ENCODE peak calls at places on chromosome 20, in six cellular contexts. One of them, this sample, is unnamed.

GRCh38 chr20:18839507-18840247 is 26.1 kb downstream of the SCP2D1 start:
- DNase-seq in Peyer's patch: no peak
- DNase-seq in adrenal gland: no peak
- DNase-seq in transverse colon: no peak
- DNase-seq in H54: no peak
- DNase-seq in lower leg skin: no peak
- DNase-seq in this sample: no peak

GRCh38 chr20:56443654-56444540 is 24.5 kb upstream of the RTF2 start:
- DNase-seq in Peyer's patch: no peak
- DNase-seq in adrenal gland: no peak
- DNase-seq in transverse colon: no peak
- DNase-seq in H54: no peak
- DNase-seq in lower leg skin: no peak
- DNase-seq in this sample: no peak

GRCh38 chr20:61569836-61570235 is 317.8 kb downstream of the CDH4 start:
- DNase-seq in Peyer's patch: no peak
- DNase-seq in adrenal gland: no peak
- DNase-seq in transverse colon: no peak
- DNase-seq in H54: no peak
- DNase-seq in lower leg skin: no peak
- DNase-seq in this sample: no peak

GRCh38 chr20:25989196-25989595 is 292.5 kb upstream of the ZNF337 start:
- DNase-seq in Peyer's patch: no peak
- DNase-seq in adrenal gland: no peak
- DNase-seq in transverse colon: no peak
- DNase-seq in H54: no peak
- DNase-seq in lower leg skin: no peak
- DNase-seq in this sample: no peak

GRCh38 chr20:6765469-6766058 is 1.9 kb upstream of the BMP2 start:
- DNase-seq in Peyer's patch: no peak
- DNase-seq in adrenal gland: no peak
- DNase-seq in transverse colon: no peak
- DNase-seq in H54: no peak
- DNase-seq in lower leg skin: no peak
- DNase-seq in this sample: peak; percentile 75

GRCh38 chr20:47206962-47207641 is 149.4 kb downstream of the ZMYND8 start:
- DNase-seq in Peyer's patch: no peak
- DNase-seq in adrenal gland: no peak
- DNase-seq in transverse colon: no peak
- DNase-seq in H54: no peak
- DNase-seq in lower leg skin: no peak
- DNase-seq in this sample: no peak

GRCh38 chr20:50093240-50093639 is 19.7 kb downstream of the UBE2V1 start:
- DNase-seq in Peyer's patch: no peak
- DNase-seq in adrenal gland: no peak
- DNase-seq in transverse colon: no peak
- DNase-seq in H54: no peak
- DNase-seq in lower leg skin: no peak
- DNase-seq in this sample: no peak

GRCh38 chr20:12610871-12611270 is 397.9 kb upstream of the SPTLC3 start:
- DNase-seq in Peyer's patch: no peak
- DNase-seq in adrenal gland: no peak
- DNase-seq in transverse colon: no peak
- DNase-seq in H54: no peak
- DNase-seq in lower leg skin: no peak
- DNase-seq in this sample: no peak

DNA sequence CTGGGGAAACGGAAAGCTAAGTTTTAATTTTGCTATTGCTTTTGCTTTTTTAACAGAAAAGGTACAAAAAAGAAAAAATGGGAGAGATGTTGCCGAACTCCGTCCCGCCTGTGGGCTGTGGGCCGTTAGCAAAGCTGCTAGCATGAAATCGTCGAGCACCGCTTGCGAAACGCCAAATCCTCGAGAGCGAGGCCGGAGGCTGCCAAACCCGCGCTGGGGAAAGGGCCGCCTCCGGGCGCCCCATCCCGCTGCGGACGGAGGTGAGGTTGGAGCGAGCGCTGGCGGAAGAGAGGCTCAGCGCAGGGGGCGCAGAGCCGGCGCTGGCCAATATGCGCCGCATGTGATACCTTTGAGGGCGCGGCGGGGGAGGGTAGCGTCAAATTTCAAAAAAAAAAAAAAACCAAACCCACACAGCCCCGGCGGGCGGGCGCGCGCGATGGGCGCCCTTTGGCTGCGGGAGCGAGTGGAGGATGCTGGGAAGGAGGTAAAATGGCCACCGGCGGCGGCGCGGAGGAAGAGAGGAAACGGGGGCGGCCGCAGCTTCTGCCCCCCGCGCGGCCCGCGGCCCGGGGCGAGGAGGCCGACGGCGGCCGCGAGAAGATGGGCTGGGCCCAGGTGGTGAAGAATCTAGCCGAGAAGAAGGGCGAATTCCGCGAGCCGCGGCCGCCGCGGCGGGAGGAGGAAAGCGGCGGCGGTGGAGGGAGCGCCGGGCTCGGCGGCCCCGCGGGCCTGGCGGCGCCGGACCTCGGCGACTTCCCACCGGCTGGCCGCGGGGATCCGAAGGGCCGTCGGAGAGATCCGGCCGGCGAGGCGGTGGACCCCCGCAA is at the start of gene ZCCHC3:
- DNase-seq in Peyer's patch: peak; percentile 84
- DNase-seq in adrenal gland: peak; percentile 87
- DNase-seq in transverse colon: peak; percentile 86
- DNase-seq in H54: peak; percentile 74
- DNase-seq in lower leg skin: peak; percentile 85
- DNase-seq in this sample: peak; percentile 95
- TF ChIP-seq POLR2A in Peyer's patch: peak; percentile 73
- TF ChIP-seq POLR2A in adrenal gland: peak; percentile 74
- TF ChIP-seq POLR2A in transverse colon: peak; percentile 67
- TF ChIP-seq POLR2A in H54: peak; percentile 73
- TF ChIP-seq POLR2A in lower leg skin: no peak
- TF ChIP-seq POLR2A in this sample: peak; percentile 81

GRCh38 chr20:19888269-19888669 is 128.9 kb upstream of the NAA20 start:
- DNase-seq in Peyer's patch: no peak
- DNase-seq in adrenal gland: no peak
- DNase-seq in transverse colon: peak; percentile 36
- DNase-seq in H54: no peak
- DNase-seq in lower leg skin: no peak
- DNase-seq in this sample: no peak

GRCh38 chr20:19886666-19887288 is 128.7 kb downstream of the RIN2 start:
- DNase-seq in Peyer's patch: no peak
- DNase-seq in adrenal gland: no peak
- DNase-seq in transverse colon: peak; percentile 50
- DNase-seq in H54: no peak
- DNase-seq in lower leg skin: no peak
- DNase-seq in this sample: no peak

GRCh38 chr20:19885576-19885956 is 127.5 kb downstream of the RIN2 start:
- DNase-seq in Peyer's patch: no peak
- DNase-seq in adrenal gland: no peak
- DNase-seq in transverse colon: no peak
- DNase-seq in H54: no peak
- DNase-seq in lower leg skin: no peak
- DNase-seq in this sample: no peak

GRCh38 chr20:19887566-19888268 is 129.4 kb upstream of the NAA20 start:
- DNase-seq in Peyer's patch: no peak
- DNase-seq in adrenal gland: no peak
- DNase-seq in transverse colon: no peak
- DNase-seq in H54: no peak
- DNase-seq in lower leg skin: no peak
- DNase-seq in this sample: no peak

GRCh38 chr20:19885981-19886665 is 128.1 kb downstream of the RIN2 start:
- DNase-seq in Peyer's patch: no peak
- DNase-seq in adrenal gland: peak; percentile 74
- DNase-seq in transverse colon: peak; percentile 72
- DNase-seq in H54: no peak
- DNase-seq in lower leg skin: peak; percentile 44
- DNase-seq in this sample: no peak
- TF ChIP-seq POLR2A in Peyer's patch: peak; percentile 72
- TF ChIP-seq POLR2A in adrenal gland: peak; percentile 29
- TF ChIP-seq POLR2A in transverse colon: peak; percentile 47
- TF ChIP-seq POLR2A in H54: no peak
- TF ChIP-seq POLR2A in lower leg skin: no peak
- TF ChIP-seq POLR2A in this sample: no peak

GRCh38 chr20:37526839-37527637 is 638 bp downstream of the BLCAP start:
- DNase-seq in Peyer's patch: no peak
- DNase-seq in adrenal gland: no peak
- DNase-seq in transverse colon: peak; percentile 41
- DNase-seq in H54: peak; percentile 47
- DNase-seq in lower leg skin: no peak
- DNase-seq in this sample: no peak

GRCh38 chr20:37528442-37529213 is 952 bp upstream of the BLCAP start:
- DNase-seq in Peyer's patch: no peak
- DNase-seq in adrenal gland: no peak
- DNase-seq in transverse colon: peak; percentile 6
- DNase-seq in H54: no peak
- DNase-seq in lower leg skin: no peak
- DNase-seq in this sample: no peak

GRCh38 chr20:37529214-37529967 is 1.7 kb upstream of the BLCAP start:
- DNase-seq in Peyer's patch: no peak
- DNase-seq in adrenal gland: no peak
- DNase-seq in transverse colon: no peak
- DNase-seq in H54: no peak
- DNase-seq in lower leg skin: no peak
- DNase-seq in this sample: no peak

GRCh38 chr20:37526238-37526838 is 1.3 kb downstream of the BLCAP start:
- DNase-seq in Peyer's patch: no peak
- DNase-seq in adrenal gland: no peak
- DNase-seq in transverse colon: peak; percentile 33
- DNase-seq in H54: no peak
- DNase-seq in lower leg skin: peak; percentile 68
- DNase-seq in this sample: peak; percentile 45

DNA sequence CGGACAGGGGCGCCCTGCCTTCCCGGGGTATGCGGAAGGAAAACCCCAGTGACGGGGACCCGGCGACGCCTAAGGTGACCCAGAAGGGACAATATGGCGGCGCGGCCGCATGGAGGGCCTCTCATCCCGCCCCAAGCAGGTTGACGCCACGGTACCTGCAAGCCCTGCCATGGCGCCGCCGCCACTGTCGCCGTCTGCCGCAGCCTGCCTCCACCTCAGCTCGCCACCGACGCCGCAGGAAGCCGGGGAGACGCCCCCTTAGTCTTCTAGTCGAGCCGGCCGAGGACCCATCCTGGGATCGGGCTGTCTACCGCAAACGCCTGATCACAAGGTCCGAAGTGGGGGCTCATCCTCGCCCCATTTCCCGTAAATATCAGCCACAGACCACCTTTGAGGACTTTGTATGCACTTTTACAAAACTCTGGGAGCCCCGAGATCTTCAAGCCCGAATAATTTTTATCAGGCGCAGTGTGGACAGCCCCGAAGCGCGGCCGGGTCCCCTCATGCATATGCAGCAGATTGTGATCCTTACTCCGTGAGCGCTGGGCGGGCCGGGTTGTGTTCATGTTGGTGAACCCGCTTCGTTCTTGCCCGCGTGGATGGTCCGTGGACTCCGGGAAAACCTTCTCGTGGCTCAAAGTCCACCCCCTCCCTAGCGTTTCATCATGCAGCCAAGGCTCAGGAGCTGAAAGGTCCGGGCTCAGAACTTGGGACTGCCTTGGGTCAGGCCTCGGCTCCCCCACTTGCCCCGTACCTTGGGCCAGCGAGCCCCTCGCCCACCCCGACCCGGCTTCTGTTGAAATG is at the start of gene BLCAP:
- DNase-seq in Peyer's patch: peak; percentile 92
- DNase-seq in adrenal gland: peak; percentile 90
- DNase-seq in transverse colon: peak; percentile 94
- DNase-seq in H54: peak; percentile 94
- DNase-seq in lower leg skin: peak; percentile 86
- DNase-seq in this sample: peak; percentile 93
- TF ChIP-seq POLR2A in Peyer's patch: peak; percentile 95
- TF ChIP-seq POLR2A in adrenal gland: peak; percentile 93
- TF ChIP-seq POLR2A in transverse colon: peak; percentile 97
- TF ChIP-seq POLR2A in H54: peak; percentile 98
- TF ChIP-seq POLR2A in lower leg skin: peak; percentile 18
- TF ChIP-seq POLR2A in this sample: peak; percentile 65

GRCh38 chr20:62604796-62605195 is 37.5 kb upstream of the SLCO4A1 start:
- DNase-seq in Peyer's patch: no peak
- DNase-seq in adrenal gland: no peak
- DNase-seq in transverse colon: no peak
- DNase-seq in H54: no peak
- DNase-seq in lower leg skin: no peak
- DNase-seq in this sample: no peak

GRCh38 chr20:62602550-62602949 is 39.8 kb upstream of the SLCO4A1 start:
- DNase-seq in Peyer's patch: no peak
- DNase-seq in adrenal gland: no peak
- DNase-seq in transverse colon: peak; percentile 23
- DNase-seq in H54: peak; percentile 73
- DNase-seq in lower leg skin: peak; percentile 75
- DNase-seq in this sample: no peak

GRCh38 chr20:62603021-62603906 is 39.0 kb upstream of the SLCO4A1 start:
- DNase-seq in Peyer's patch: peak; percentile 69
- DNase-seq in adrenal gland: no peak
- DNase-seq in transverse colon: peak; percentile 44
- DNase-seq in H54: peak; percentile 92
- DNase-seq in lower leg skin: peak; percentile 81
- DNase-seq in this sample: no peak

GRCh38 chr20:62605236-62605948 is 36.9 kb upstream of the SLCO4A1 start:
- DNase-seq in Peyer's patch: no peak
- DNase-seq in adrenal gland: no peak
- DNase-seq in transverse colon: no peak
- DNase-seq in H54: no peak
- DNase-seq in lower leg skin: no peak
- DNase-seq in this sample: no peak

DNA sequence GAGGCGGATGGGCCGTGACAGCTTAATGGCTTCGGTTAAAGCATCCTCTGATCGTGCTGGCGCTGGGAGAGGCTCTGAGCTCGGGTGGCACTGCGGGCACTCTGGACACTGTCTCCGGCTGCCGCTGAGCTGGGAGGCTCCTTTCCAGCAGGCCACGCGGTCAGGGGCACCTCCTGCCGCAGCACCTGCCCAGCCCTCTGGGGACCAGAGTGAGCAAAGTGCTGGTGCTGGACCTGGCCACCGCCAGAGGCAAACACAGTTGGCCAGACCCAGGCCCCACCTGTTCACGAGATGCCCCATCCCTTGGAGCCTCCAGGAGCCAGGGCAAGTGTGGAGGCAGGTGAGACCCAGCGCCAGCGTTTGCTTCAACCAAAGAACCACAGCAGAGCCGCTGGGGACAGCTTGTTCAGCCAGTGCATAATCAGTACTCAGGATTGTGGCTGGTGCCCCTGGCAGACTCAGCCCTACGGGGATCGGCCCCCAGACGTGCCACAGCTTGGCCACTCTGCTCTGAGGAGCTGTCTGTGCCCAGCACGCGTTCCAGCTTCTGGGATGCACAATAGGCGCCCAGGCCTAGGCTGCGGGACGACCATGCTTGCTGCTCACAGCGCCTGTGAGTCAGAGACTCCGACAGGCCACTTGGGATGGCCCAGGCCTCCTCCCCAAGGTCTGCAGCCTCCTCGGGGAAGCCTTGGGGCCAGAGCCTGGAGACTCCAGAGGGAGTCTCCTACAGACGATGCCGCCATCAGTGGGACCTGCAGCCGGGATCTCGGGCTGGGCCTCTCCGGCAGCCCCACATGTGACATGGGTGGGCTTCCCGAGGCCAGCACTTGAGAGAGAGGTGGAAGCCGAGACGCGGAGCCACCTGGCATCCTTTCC is 38.2 kb upstream of the SLCO4A1 start:
- DNase-seq in Peyer's patch: no peak
- DNase-seq in adrenal gland: no peak
- DNase-seq in transverse colon: no peak
- DNase-seq in H54: no peak
- DNase-seq in lower leg skin: no peak
- DNase-seq in this sample: no peak
- TF ChIP-seq POLR2A in Peyer's patch: no peak
- TF ChIP-seq POLR2A in adrenal gland: no peak
- TF ChIP-seq POLR2A in transverse colon: no peak
- TF ChIP-seq POLR2A in H54: peak; percentile 11
- TF ChIP-seq POLR2A in lower leg skin: no peak
- TF ChIP-seq POLR2A in this sample: no peak